ENCODE peak calls at places on chromosomes 16 and 17, in six cellular contexts. V is SK-N-SH, R is HL-60, L is GM12878, O is H1, S is HepG2. K is an unnamed sample.

GRCh38 chr16:14303182-14303618 is 232.1 kb downstream of the MRTFB start:
- DNase-seq in O (no peak), V (no peak), S (no peak), L (no peak), R (no peak), K (no peak)

GRCh38 chr16:66717776-66718175 is 21.2 kb upstream of the CMTM4 start:
- DNase-seq in R (no peak), V (no peak), O (no peak), L (no peak), S (no peak), K (no peak)

GRCh38 chr16:67216612-67217490 is 10.1 kb upstream of the TMEM208 start:
- DNase-seq in L (no peak), V (peak), S (no peak), R (peak), O (no peak), K (peak)

GRCh38 chr17:5770556-5771270 is 186.4 kb upstream of the NLRP1 start:
- DNase-seq in V (no peak), S (no peak), O (peak), R (no peak), L (no peak), K (no peak)

GRCh38 chr17:30226878-30227277 is 8.6 kb downstream of the SLC6A4 start:
- DNase-seq in O (no peak), V (no peak), S (peak), R (no peak), L (no peak), K (no peak)

GRCh38 chr17:18356624-18357023 is 6.7 kb downstream of the SHMT1 start:
- DNase-seq in O (no peak), L (no peak), S (no peak), V (no peak), R (no peak), K (no peak)

GRCh38 chr17:81703747-81704654 is 834 bp downstream of the MRPL12 start:
- DNase-seq in O (no peak), S (no peak), L (no peak), V (no peak), R (no peak), K (no peak)

GRCh38 chr16:57531635-57532220 is 4.6 kb downstream of the CCDC102A start:
- DNase-seq in L (no peak), V (peak), O (peak), R (no peak), S (no peak), K (no peak)

GRCh38 chr16:53111078-53111776 is 56.4 kb downstream of the CHD9 start:
- DNase-seq in V (no peak), L (no peak), O (no peak), S (no peak), R (no peak), K (no peak)

GRCh38 chr17:32882734-32883133 is 5.8 kb upstream of the MYO1D start:
- DNase-seq in R (no peak), V (no peak), O (no peak), L (no peak), S (no peak), K (peak)

GRCh38 chr16:22694887-22695382 is 119.0 kb upstream of the HS3ST2 start:
- DNase-seq in V (no peak), R (no peak), L (no peak), S (no peak), O (no peak), K (no peak)

GRCh38 chr17:78947235-78948153 is 22.3 kb upstream of the TIMP2 start:
- DNase-seq in R (no peak), V (peak), O (no peak), S (peak), L (no peak), K (no peak)

GRCh38 chr17:51508048-51508447 is 247.7 kb downstream of the UTP18 start:
- DNase-seq in O (no peak), S (no peak), L (no peak), R (no peak), V (no peak), K (no peak)

GRCh38 chr17:64354824-64355535 is 35.7 kb downstream of the PECAM1 start:
- DNase-seq in R (no peak), S (no peak), L (no peak), V (no peak), O (no peak), K (no peak)

GRCh38 chr17:30519707-30520106 is 42.5 kb downstream of the GOSR1 start:
- DNase-seq in L (no peak), S (no peak), R (no peak), V (no peak), O (no peak), K (no peak)

GRCh38 chr16:77805403-77805802 is 17.0 kb downstream of the VAT1L start:
- DNase-seq in O (no peak), S (no peak), L (no peak), R (no peak), V (peak), K (no peak)

GRCh38 chr17:60600490-60601431 is 768 bp downstream of the PPM1D start:
- DNase-seq in R (peak), S (peak), L (peak), V (peak), O (peak), K (peak)
- TF ChIP-seq GABPA in R (no peak), S (no peak), L (no peak), V (no peak), O (no peak), K (no peak)

DNA sequence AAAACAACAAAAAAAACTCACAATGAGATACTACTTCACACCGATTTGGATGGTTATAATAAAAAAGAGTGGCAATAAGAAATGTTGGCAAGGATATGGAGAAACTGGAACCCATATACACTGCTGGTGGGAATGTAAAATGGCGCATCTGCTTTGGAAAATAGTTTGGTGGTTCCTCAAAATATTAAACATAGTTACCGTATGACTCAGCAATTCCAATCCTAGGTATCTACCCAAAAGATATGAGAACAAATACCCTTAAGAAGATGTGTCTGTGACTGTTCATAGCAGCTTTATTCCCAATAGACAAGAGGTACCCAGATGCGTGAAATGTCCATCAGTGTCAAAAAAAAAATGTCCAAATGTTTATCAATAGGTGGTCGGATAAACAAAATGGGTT is 7.2 kb downstream of the CPPED1 start:
- DNase-seq in O (no peak), V (no peak), L (no peak), S (no peak), R (no peak), K (no peak)
- TF ChIP-seq GABPA in O (no peak), V (no peak), L (no peak), S (no peak), R (no peak), K (no peak)

GRCh38 chr17:48113201-48113676 is 5.7 kb downstream of the SNX11 start:
- DNase-seq in O (no peak), S (no peak), R (peak), L (peak), V (no peak), K (no peak)
- TF ChIP-seq GABPA in O (no peak), S (no peak), R (no peak), L (no peak), V (no peak), K (no peak)

DNA sequence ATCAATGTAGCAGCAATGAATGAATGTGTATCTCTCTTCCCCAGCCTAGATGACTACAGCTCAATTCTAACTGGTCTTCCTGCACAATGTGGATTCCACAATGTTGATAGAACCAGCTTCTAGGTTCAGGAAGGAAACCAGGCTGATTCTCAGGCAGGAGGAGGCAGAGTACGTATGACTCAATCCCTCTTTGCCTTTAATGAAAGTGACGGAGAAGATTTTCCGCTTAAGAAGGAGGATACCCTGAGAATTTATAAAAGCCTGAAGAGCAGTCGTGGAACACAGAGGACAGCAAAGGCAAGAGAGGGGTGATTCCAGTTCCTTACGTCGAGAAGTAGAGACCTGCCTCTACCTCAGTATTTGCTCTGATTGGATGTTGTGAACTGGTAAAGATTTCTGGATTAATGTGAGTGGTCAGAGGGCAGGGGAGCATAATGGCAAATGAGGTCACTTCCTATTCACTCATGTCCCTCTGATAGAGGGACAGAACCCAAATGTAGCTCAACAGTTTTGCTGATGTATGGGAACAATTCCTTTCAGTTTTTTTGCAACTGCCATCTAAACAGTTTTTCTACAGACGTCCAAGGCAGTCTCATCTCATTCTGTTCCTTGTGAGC is 15.0 kb upstream of the SLC16A11 start:
- DNase-seq in O (no peak), R (no peak), V (no peak), L (no peak), S (no peak), K (no peak)
- TF ChIP-seq GABPA in O (no peak), R (no peak), V (no peak), L (no peak), S (no peak), K (no peak)

GRCh38 chr16:81786868-81787267 is 7.8 kb downstream of the PLCG2 start:
- DNase-seq in V (no peak), L (no peak), O (no peak), S (no peak), R (no peak), K (no peak)

GRCh38 chr16:81787659-81788058 is 8.6 kb downstream of the PLCG2 start:
- DNase-seq in L (no peak), V (no peak), O (no peak), R (no peak), S (no peak), K (no peak)

GRCh38 chr16:81784042-81784785 is 5.1 kb downstream of the PLCG2 start:
- DNase-seq in O (no peak), R (no peak), L (no peak), V (no peak), S (no peak), K (no peak)

GRCh38 chr16:81785138-81785924 is 6.2 kb downstream of the PLCG2 start:
- DNase-seq in R (no peak), S (no peak), L (no peak), V (no peak), O (no peak), K (no peak)

DNA sequence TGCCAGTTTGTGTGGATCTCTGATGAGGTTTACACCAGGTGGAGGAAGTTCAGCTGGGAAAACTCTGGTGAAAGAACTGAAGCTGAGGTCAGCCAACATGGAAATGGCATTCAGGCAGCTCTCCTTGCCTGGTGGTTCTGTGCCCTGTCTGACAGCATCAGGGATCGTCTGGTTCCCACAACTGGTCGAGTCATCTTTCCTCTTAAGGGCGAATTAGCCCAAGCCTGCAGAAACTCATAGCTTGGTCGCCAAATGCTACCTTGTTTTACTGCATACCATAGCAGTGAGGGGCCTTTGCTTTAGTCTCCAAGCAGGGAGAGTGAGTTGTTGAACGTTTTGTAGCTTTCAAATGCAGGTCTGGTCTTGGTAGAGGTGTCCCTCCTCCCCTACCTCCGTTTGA is 7.2 kb downstream of the PLCG2 start:
- DNase-seq in S (no peak), O (no peak), L (no peak), V (no peak), R (no peak), K (no peak)
- TF ChIP-seq GABPA in S (no peak), O (no peak), L (no peak), V (no peak), R (no peak), K (no peak)

DNA sequence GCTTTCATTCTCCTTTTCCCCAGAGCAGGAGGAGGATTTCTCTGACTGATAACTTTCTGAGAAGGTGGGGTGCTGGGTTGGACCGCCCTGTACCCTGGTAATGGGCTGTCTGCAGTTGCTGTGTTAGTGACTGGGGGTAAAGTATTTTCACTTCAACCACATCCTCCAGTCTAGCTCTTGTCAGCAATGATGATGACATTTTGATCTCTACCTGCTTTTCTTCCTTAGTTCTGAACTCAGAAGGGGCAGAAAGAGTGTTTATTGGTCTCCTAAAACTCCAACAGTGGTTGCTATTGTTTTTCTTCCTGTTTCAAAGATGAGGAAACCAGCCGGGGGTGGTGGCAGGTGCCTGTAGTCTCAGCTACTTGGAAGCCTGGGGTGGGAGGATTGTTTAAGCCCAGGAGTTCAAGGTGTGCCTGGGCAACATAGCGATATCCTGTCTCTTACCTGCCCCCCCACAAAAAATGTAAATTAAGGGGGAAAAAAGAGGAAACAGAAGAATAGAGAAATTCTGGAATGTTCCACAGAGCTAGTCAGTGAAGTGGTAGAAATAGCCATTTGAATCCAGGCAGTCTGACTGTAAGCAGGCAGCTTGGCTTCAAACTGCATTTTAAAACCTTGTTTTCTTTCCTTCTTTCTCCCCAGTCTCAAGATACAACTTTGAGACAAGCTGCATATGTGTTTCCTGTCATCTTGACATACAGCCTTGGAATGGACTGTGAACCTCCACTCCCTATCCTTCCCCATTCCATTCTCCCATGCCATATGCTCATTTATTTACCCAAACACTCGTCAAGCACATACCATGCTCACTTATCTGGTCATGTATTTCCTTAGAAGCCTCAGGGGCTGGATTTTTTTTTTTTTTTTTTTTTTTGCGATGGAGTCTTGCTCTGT is 3.3 kb upstream of the N4BP1 start:
- DNase-seq in R (no peak), V (no peak), S (peak), L (no peak), O (no peak), K (no peak)
- TF ChIP-seq GABPA in R (no peak), V (no peak), S (no peak), L (no peak), O (no peak), K (no peak)

DNA sequence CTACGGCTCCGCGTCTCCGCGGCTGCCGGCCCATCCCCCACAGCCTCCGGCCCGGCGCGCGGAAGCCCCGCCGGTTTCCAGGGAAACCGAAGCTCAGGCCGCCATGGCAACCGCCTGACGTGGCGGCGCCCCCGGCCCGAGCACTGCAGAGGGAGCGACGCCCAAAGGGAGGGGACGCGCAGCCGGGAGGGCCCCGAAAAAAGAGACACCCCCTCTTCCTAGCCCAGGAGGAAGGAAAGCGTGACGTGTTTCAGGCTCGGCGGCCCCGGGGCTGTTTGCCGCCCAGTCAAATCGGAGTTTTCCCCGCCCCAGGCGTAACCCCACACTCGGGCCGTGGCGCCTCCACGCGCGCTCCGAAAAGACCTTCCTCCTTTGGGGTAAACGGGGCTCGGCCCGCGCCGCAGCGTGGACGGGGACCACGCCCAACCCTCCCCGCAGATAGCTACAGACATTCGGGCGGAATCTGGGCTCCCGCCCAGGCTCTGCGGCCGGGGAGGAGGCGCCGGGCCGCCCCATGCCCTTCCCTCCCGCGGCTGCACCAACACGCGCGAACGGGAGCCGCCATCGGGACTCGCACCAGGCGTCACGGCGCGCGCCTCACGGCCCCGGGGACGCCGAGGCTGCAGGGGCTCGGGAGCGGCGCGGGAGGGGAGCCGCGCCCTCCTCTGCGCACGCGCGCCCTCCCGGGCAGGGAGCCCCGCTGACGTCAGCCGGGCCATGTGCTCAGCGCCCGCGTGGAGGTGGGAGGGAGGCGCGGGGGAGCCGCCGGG is 7.5 kb downstream of the MNT start:
- DNase-seq in L (no peak), S (peak), O (peak), V (peak), R (peak), K (peak)
- TF ChIP-seq GABPA in L (no peak), S (no peak), O (no peak), V (no peak), R (no peak), K (no peak)

GRCh38 chr17:77247048-77247541 is 106.3 kb downstream of the SEC14L1 start:
- DNase-seq in L (no peak), S (peak), V (peak), O (peak), R (peak), K (peak)
- TF ChIP-seq GABPA in L (no peak), S (no peak), V (no peak), O (no peak), R (no peak), K (no peak)

GRCh38 chr17:8080799-8081219 is 6.7 kb downstream of the ALOX12B start:
- DNase-seq in R (no peak), S (no peak), O (peak), L (no peak), V (no peak), K (no peak)

GRCh38 chr17:8080208-8080798 is 7.2 kb downstream of the ALOX12B start:
- DNase-seq in S (no peak), R (no peak), O (no peak), L (no peak), V (no peak), K (no peak)

GRCh38 chr17:8082312-8082711 is 5.2 kb downstream of the ALOX12B start:
- DNase-seq in L (no peak), S (no peak), R (no peak), V (no peak), O (no peak), K (peak)

GRCh38 chr17:8081876-8082275 is 5.6 kb downstream of the ALOX12B start:
- DNase-seq in S (no peak), V (no peak), R (no peak), O (no peak), L (no peak), K (no peak)

GRCh38 chr17:8079291-8080207 is 8.0 kb downstream of the ALOX12B start:
- DNase-seq in O (peak), R (no peak), S (peak), V (peak), L (no peak), K (peak)
- TF ChIP-seq GABPA in O (peak), R (no peak), S (peak), V (peak), L (no peak), K (no peak)

GRCh38 chr16:89344314-89344828 is 126.9 kb downstream of the ZNF778 start:
- DNase-seq in S (no peak), L (no peak), R (no peak), V (no peak), O (no peak), K (no peak)

GRCh38 chr16:89345663-89346150 is 128.2 kb downstream of the ZNF778 start:
- DNase-seq in O (no peak), S (peak), V (no peak), L (no peak), R (no peak), K (no peak)

GRCh38 chr16:89344846-89345577 is 127.5 kb downstream of the ZNF778 start:
- DNase-seq in O (no peak), R (no peak), V (no peak), L (no peak), S (no peak), K (no peak)

GRCh38 chr16:89341697-89342694 is 124.5 kb downstream of the ZNF778 start:
- DNase-seq in S (no peak), O (no peak), R (no peak), V (no peak), L (no peak), K (no peak)

GRCh38 chr16:89343501-89344291 is 126.2 kb downstream of the ZNF778 start:
- DNase-seq in R (no peak), V (no peak), L (no peak), O (no peak), S (no peak), K (no peak)
- TF ChIP-seq GABPA in R (no peak), V (no peak), L (no peak), O (no peak), S (no peak), K (no peak)

K was measured in K562.